ENCODE peak calls at places on chromosomes 11 and 22, in eight cellular contexts. V is stimulated activated CD8-positive, alpha-beta memory T cell treated with anti-CD3 and anti-CD28 coated beads, Interleukin-2, amount 100 ng/mL, for 48 hours; W is nephron progenitor cell; X is uterus; L is choroid plexus epithelial cell; Z is hippocampal formation; G is EL; M is fibroblast of the conjunctiva. A is an unnamed sample.

GRCh38 chr11:95768521-95768920 is 21.1 kb downstream of the FAM76B start:
- DNase-seq in G (peak), X (no peak), M (no peak), W (no peak), L (peak), V (no peak), Z (no peak), A (no peak)

GRCh38 chr11:115806056-115806455 is 301.8 kb upstream of the CADM1 start:
- DNase-seq in M (no peak), G (no peak), X (no peak), V (no peak), W (no peak), Z (no peak), L (no peak), A (no peak)

GRCh38 chr11:38302564-38302963 is 1704.5 kb upstream of the RAG2 start:
- DNase-seq in X (no peak), Z (no peak), W (no peak), M (no peak), G (no peak), V (no peak), L (no peak), A (no peak)

GRCh38 chr22:22940961-22941605 is 53.5 kb downstream of the IGLL5 start:
- DNase-seq in Z (no peak), L (no peak), W (no peak), G (no peak), X (no peak), V (no peak), M (no peak), A (peak)

GRCh38 chr11:2178906-2179494 is 7.4 kb upstream of the TH start:
- DNase-seq in M (no peak), G (peak), X (no peak), V (no peak), L (peak), Z (no peak), W (no peak), A (no peak)

GRCh38 chr11:455566-456147 is 5.6 kb downstream of the PTDSS2 start:
- DNase-seq in L (no peak), G (no peak), W (no peak), Z (no peak), V (no peak), M (no peak), X (no peak), A (no peak)

GRCh38 chr11:70467196-70468085 is 69.1 kb downstream of the CTTN start:
- DNase-seq in M (peak), V (peak), Z (peak), X (peak), G (peak), W (peak), L (peak), A (peak)

GRCh38 chr11:64711944-64712306 is 11.1 kb downstream of the NRXN2 start:
- DNase-seq in X (no peak), M (no peak), Z (no peak), L (no peak), W (no peak), G (no peak), V (no peak), A (peak)

GRCh38 chr11:112085822-112086421 is 634 bp downstream of the TIMM8B start:
- DNase-seq in Z (no peak), X (peak), G (peak), L (peak), W (no peak), V (peak), M (no peak), A (no peak)

GRCh38 chr11:32500001-32500400 is 64.7 kb upstream of the WT1 start:
- DNase-seq in L (no peak), G (no peak), M (no peak), V (no peak), Z (no peak), W (peak), X (no peak), A (no peak)

GRCh38 chr22:45657701-45658100 is 13.9 kb upstream of the ATXN10 start:
- DNase-seq in G (no peak), L (no peak), W (no peak), M (no peak), Z (no peak), X (no peak), V (no peak), A (no peak)

GRCh38 chr11:66728760-66729385 is at the start of gene SPTBN2:
- DNase-seq in X (no peak), W (peak), L (peak), M (no peak), Z (no peak), V (no peak), G (peak), A (peak)

GRCh38 chr22:18997925-18998315 is 61.8 kb upstream of the PRODH start:
- DNase-seq in X (no peak), Z (no peak), G (no peak), L (no peak), V (no peak), W (no peak), M (no peak), A (no peak)

GRCh38 chr11:80505771-80506170 is 1064.9 kb upstream of the TENM4 start:
- DNase-seq in Z (no peak), V (no peak), W (no peak), X (no peak), G (no peak), M (no peak), L (no peak), A (peak)

GRCh38 chr11:115803341-115803740 is 299.1 kb upstream of the CADM1 start:
- DNase-seq in G (no peak), X (no peak), V (no peak), L (no peak), M (no peak), Z (no peak), W (no peak), A (no peak)

GRCh38 chr11:62905286-62905685 is 15.9 kb downstream of the CHRM1 start:
- DNase-seq in M (no peak), Z (no peak), G (peak), V (no peak), X (no peak), L (no peak), W (no peak), A (no peak)

GRCh38 chr11:120608760-120609211 is 97.2 kb downstream of the GRIK4 start:
- DNase-seq in V (no peak), M (no peak), L (no peak), G (no peak), Z (no peak), W (no peak), X (no peak), A (no peak)

GRCh38 chr22:27011131-27011530 is 353.7 kb downstream of the MIAT start:
- DNase-seq in Z (no peak), V (no peak), M (no peak), L (no peak), W (no peak), G (no peak), X (no peak), A (no peak)

GRCh38 chr11:46414899-46415298 is 23.3 kb upstream of the CHRM4 start:
- DNase-seq in V (no peak), W (no peak), M (no peak), G (no peak), Z (no peak), X (no peak), L (no peak), A (no peak)

GRCh38 chr11:119172513-119172912 is 4.0 kb downstream of the NLRX1 start:
- DNase-seq in V (no peak), M (no peak), G (no peak), W (no peak), X (no peak), L (no peak), Z (no peak), A (no peak)

GRCh38 chr11:12239396-12240298 is 129.3 kb downstream of the MICAL2 start:
- DNase-seq in X (no peak), M (no peak), G (peak), V (no peak), W (no peak), Z (no peak), L (no peak), A (no peak)

GRCh38 chr22:46748948-46749681 is 11.1 kb upstream of the CERK start:
- DNase-seq in L (peak), V (no peak), X (no peak), W (no peak), Z (no peak), M (no peak), G (peak), A (no peak)

GRCh38 chr11:121459413-121460041 is 6.8 kb upstream of the SORL1-AS1 start:
- DNase-seq in G (no peak), Z (no peak), V (no peak), X (no peak), W (no peak), M (no peak), L (no peak), A (no peak)

GRCh38 chr22:38863531-38864131 is 8.4 kb downstream of the CBX6 start:
- DNase-seq in M (no peak), V (no peak), W (no peak), L (no peak), X (no peak), G (no peak), Z (no peak), A (no peak)

GRCh38 chr11:125056931-125057330 is 6.2 kb upstream of the SLC37A2 start:
- DNase-seq in W (no peak), X (no peak), G (no peak), M (no peak), Z (no peak), L (no peak), V (no peak), A (no peak)

GRCh38 chr11:37108436-37109204 is 510.6 kb upstream of the RAG2 start:
- DNase-seq in Z (no peak), G (no peak), W (no peak), X (no peak), V (no peak), M (no peak), L (peak), A (no peak)

GRCh38 chr11:102309621-102310541 is 7.4 kb upstream of the BIRC3 start:
- DNase-seq in W (no peak), M (no peak), X (no peak), G (no peak), V (no peak), Z (no peak), L (no peak), A (peak)

GRCh38 chr11:6350070-6350469 is 29.8 kb upstream of the CAVIN3 start:
- DNase-seq in V (no peak), L (no peak), Z (no peak), W (no peak), X (no peak), G (no peak), M (no peak), A (no peak)

GRCh38 chr11:78030429-78031325 is 7.6 kb upstream of the KCTD14 start:
- DNase-seq in M (peak), X (no peak), W (no peak), G (peak), V (no peak), L (peak), Z (peak), A (no peak)

GRCh38 chr22:49188591-49188990 is 639.1 kb downstream of the BRD1 start:
- DNase-seq in L (no peak), M (no peak), Z (no peak), G (no peak), V (no peak), X (no peak), W (no peak), A (no peak)

GRCh38 chr11:118010738-118011461 is 24.7 kb downstream of the IL10RA start:
- DNase-seq in W (no peak), G (no peak), Z (no peak), V (no peak), L (no peak), M (no peak), X (no peak), A (no peak)

GRCh38 chr11:48000432-48000831 is 20.1 kb downstream of the PTPRJ start:
- DNase-seq in G (no peak), M (no peak), L (no peak), V (no peak), X (no peak), W (no peak), Z (no peak), A (no peak)

GRCh38 chr11:46597609-46598219 is 3.9 kb upstream of the AMBRA1 start:
- DNase-seq in G (peak), Z (no peak), L (peak), M (no peak), V (no peak), X (no peak), W (no peak), A (no peak)

GRCh38 chr11:61907871-61908729 is 9.3 kb downstream of the RAB3IL1 start:
- DNase-seq in M (no peak), Z (no peak), G (no peak), V (no peak), X (no peak), W (no peak), L (no peak), A (no peak)

GRCh38 chr11:76830639-76831312 is 29.9 kb upstream of the ACER3 start:
- DNase-seq in W (no peak), Z (no peak), V (no peak), G (peak), X (no peak), L (peak), M (peak), A (no peak)